ENCODE peak calls at places on chromosomes 7 and 10, in four cellular contexts. W, O, R and P are unnamed samples.

GRCh38 chr10:78299861-78300453 is 266.3 kb downstream of the RPS24 start:
- DNase-seq in R (no peak), O (no peak), W (no peak), P (peak; percentile 3)

GRCh38 chr10:113487154-113487553 is 65.7 kb upstream of the HABP2 start:
- DNase-seq in W (no peak), R (no peak), O (no peak), P (no peak)

GRCh38 chr10:103041391-103041790 is 123.3 kb downstream of the CNNM2 start:
- DNase-seq in O (no peak), R (no peak), W (no peak), P (no peak)

GRCh38 chr7:157384301-157384700 is 47.5 kb downstream of the DNAJB6 start:
- DNase-seq in R (no peak), O (no peak), W (no peak), P (no peak)

GRCh38 chr7:86653919-86654659 is 10.4 kb downstream of the GRM3 start:
- DNase-seq in R (no peak), W (peak; percentile 14), O (no peak), P (no peak)

GRCh38 chr10:4229106-4229505 is 444.1 kb upstream of the KLF6 start:
- DNase-seq in W (no peak), R (no peak), O (no peak), P (no peak)

GRCh38 chr10:37754538-37755323 is 102.7 kb downstream of the ZNF248 start:
- DNase-seq in R (peak; percentile 11), W (peak; percentile 10), O (peak; percentile 64), P (no peak)

GRCh38 chr10:48266528-48266927 is 8.0 kb downstream of the FRMPD2 start:
- DNase-seq in O (no peak), W (no peak), R (no peak), P (no peak)

GRCh38 chr7:80884511-80885195 is 34.2 kb downstream of the SEMA3C start:
- DNase-seq in O (no peak), W (no peak), R (no peak), P (no peak)

GRCh38 chr7:124779194-124779593 is 13.6 kb upstream of the GPR37 start:
- DNase-seq in W (no peak), R (no peak), O (peak; percentile 9), P (no peak)

GRCh38 chr10:1462994-1463633 is 274.2 kb downstream of the ADARB2 start:
- DNase-seq in O (no peak), W (no peak), R (no peak), P (no peak)

GRCh38 chr10:98295907-98296306 is 27.9 kb upstream of the LOXL4 start:
- DNase-seq in O (no peak), R (no peak), W (no peak), P (no peak)

GRCh38 chr10:71266147-71266917 is 52.7 kb upstream of the SLC29A3 start:
- DNase-seq in O (peak; percentile 18), W (peak; percentile 23), R (peak; percentile 55), P (no peak)

GRCh38 chr7:27180431-27181175 is 4.4 kb downstream of the HOXA11 start:
- DNase-seq in R (no peak), O (no peak), W (no peak), P (no peak)

GRCh38 chr7:141696386-141696785 is 5.6 kb downstream of the DENND11 start:
- DNase-seq in W (no peak), R (no peak), O (no peak), P (no peak)

GRCh38 chr7:4753610-4754432 is 21.6 kb upstream of the AP5Z1 start:
- DNase-seq in R (peak; percentile 81), W (peak; percentile 84), O (peak; percentile 58), P (no peak)

GRCh38 chr10:5960070-5960972 is 17.0 kb downstream of the IL15RA start:
- DNase-seq in R (peak; percentile 46), W (no peak), O (no peak), P (no peak)

GRCh38 chr7:30430777-30431176 is 47.8 kb downstream of the NOD1 start:
- DNase-seq in R (no peak), O (no peak), W (no peak), P (no peak)

GRCh38 chr10:88194041-88194887 is 330.8 kb downstream of the PTEN start:
- DNase-seq in R (no peak), O (no peak), W (no peak), P (no peak)

GRCh38 chr10:128481152-128481551 is 354.9 kb upstream of the MKI67 start:
- DNase-seq in W (no peak), O (no peak), R (no peak), P (no peak)

GRCh38 chr7:18064242-18064838 is 36.7 kb upstream of the PRPS1L1 start:
- DNase-seq in W (peak; percentile 39), R (peak; percentile 25), O (peak; percentile 15), P (no peak)

GRCh38 chr7:143444785-143445184 is 1.5 kb downstream of the TAS2R60 start:
- DNase-seq in W (no peak), R (no peak), O (no peak), P (no peak)

GRCh38 chr7:135573541-135573940 is 15.8 kb downstream of the NUP205 start:
- DNase-seq in O (no peak), R (no peak), W (no peak), P (no peak)

GRCh38 chr7:46080595-46081159 is 159.6 kb upstream of the IGFBP3 start:
- DNase-seq in O (no peak), W (no peak), R (no peak), P (no peak)

GRCh38 chr10:72276421-72277339 is 3.0 kb downstream of the DDIT4 start:
- DNase-seq in W (no peak), O (peak; percentile 77), R (no peak), P (no peak)

GRCh38 chr10:71025535-71025934 is 137.2 kb upstream of the PCBD1 start:
- DNase-seq in O (no peak), R (peak; percentile 31), W (no peak), P (no peak)

GRCh38 chr10:112059220-112059619 is 124.3 kb downstream of the GPAM start:
- DNase-seq in W (peak; percentile 18), O (no peak), R (no peak), P (no peak)

GRCh38 chr7:47516386-47516785 is 65.5 kb downstream of the TNS3 start:
- DNase-seq in R (no peak), W (no peak), O (no peak), P (no peak)

GRCh38 chr10:84537447-84537931 is 209.1 kb downstream of the CCSER2 start:
- DNase-seq in O (peak; percentile 49), R (peak; percentile 89), W (peak; percentile 66), P (no peak)

GRCh38 chr7:120332433-120332832 is 59.5 kb downstream of the KCND2 start:
- DNase-seq in O (no peak), W (no peak), R (no peak), P (no peak)

GRCh38 chr10:126124044-126124443 is 227.7 kb downstream of the FANK1 start:
- DNase-seq in R (no peak), O (no peak), W (no peak), P (no peak)

GRCh38 chr7:82049442-82049841 is 279.6 kb upstream of the HGF start:
- DNase-seq in W (peak; percentile 8), O (no peak), R (no peak), P (peak; percentile 23)

GRCh38 chr7:82050134-82050533 is 280.3 kb upstream of the HGF start:
- DNase-seq in W (peak; percentile 7), O (peak; percentile 3), R (no peak), P (no peak)

GRCh38 chr7:82050792-82051191 is 280.9 kb upstream of the HGF start:
- DNase-seq in R (no peak), O (no peak), W (peak; percentile 10), P (no peak)

GRCh38 chr7:82053453-82054032 is 283.7 kb upstream of the HGF start:
- DNase-seq in R (no peak), W (no peak), O (no peak), P (no peak)

DNA sequence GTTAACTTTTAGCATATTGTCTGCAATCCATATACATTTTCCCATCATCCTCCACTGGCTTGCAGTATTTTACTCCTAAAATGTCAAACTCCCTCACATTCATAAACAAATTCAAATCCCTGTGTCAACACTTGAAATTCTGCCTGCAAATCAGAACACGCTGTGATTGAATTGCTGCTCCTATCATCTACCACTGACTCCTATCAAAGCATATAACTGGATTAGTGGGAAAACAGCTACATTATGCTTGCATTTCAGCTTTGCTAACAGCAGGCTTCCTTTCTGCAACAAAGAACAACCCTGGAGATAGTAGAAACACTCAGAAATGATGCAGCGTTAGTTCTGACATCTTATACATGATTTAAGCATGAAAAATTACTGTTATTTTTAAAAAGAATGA is 281.8 kb upstream of the HGF start:
- DNase-seq in W (peak; percentile 17), R (no peak), O (no peak), P (no peak)
- TF ChIP-seq FOXK2 in W (no peak), R (no peak), O (no peak), P (no peak)

GRCh38 chr7:6248581-6248980 is 23.8 kb downstream of the CYTH3 start:
- DNase-seq in O (no peak), R (no peak), W (no peak), P (no peak)
- TF ChIP-seq BHLHE40 in O (no peak), R (no peak), W (no peak), P (no peak)

DNA sequence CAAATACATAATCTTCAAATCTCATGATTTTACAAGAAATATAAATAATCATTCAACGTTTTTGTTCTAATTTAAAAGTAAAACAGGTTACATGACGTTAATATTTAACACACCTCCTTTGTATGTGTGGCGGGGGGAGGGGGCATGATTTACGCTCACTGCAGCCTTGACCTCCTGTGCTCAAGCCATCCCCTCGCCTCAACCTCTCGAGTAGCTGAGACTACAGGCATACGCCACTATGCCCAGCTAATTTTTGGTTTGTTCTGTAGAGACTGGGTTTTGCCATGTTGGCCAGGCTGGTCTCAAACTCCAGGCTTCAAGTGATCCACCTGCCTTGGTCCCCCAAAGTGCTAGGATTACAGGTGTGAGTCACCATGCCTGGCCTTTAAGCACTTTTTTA is 7.2 kb upstream of the CACNA2D1 start:
- DNase-seq in R (no peak), W (no peak), O (no peak), P (no peak)
- TF ChIP-seq FOXK2 in R (no peak), W (no peak), O (no peak), P (no peak)

GRCh38 chr7:104971290-104972071 is 42.5 kb upstream of the KMT2E start:
- DNase-seq in R (no peak), W (no peak), O (peak; percentile 47), P (no peak)
- TF ChIP-seq BHLHE40 in R (no peak), W (no peak), O (no peak), P (no peak)